ENCODE peak calls at places on chromosomes 2 and 18, in six cellular contexts. One of them, this sample, is unnamed.

GRCh38 chr2:20625920-20626697 is 24.8 kb downstream of the HS1BP3 start:
- DNase-seq in left ventricle myocardium inferior: peak; percentile 65
- DNase-seq in brain microvascular endothelial cell: peak; percentile 75
- DNase-seq in upper lobe of left lung: no peak
- DNase-seq in Peyer's patch: peak; percentile 42
- DNase-seq in pancreas: peak; percentile 38
- DNase-seq in this sample: peak; percentile 54

GRCh38 chr18:11518788-11519685 is 90.4 kb upstream of the SLC35G4 start:
- DNase-seq in pancreas: peak; percentile 74
- DNase-seq in left ventricle myocardium inferior: no peak
- DNase-seq in brain microvascular endothelial cell: peak; percentile 47
- DNase-seq in upper lobe of left lung: peak; percentile 21
- DNase-seq in Peyer's patch: no peak
- DNase-seq in this sample: no peak

GRCh38 chr2:217650716-217651360 is 352.0 kb downstream of the TNS1 start:
- DNase-seq in upper lobe of left lung: no peak
- DNase-seq in left ventricle myocardium inferior: no peak
- DNase-seq in pancreas: no peak
- DNase-seq in brain microvascular endothelial cell: peak; percentile 58
- DNase-seq in Peyer's patch: no peak
- DNase-seq in this sample: no peak

GRCh38 chr18:63148449-63149199 is 170.9 kb downstream of the BCL2 start:
- DNase-seq in upper lobe of left lung: no peak
- DNase-seq in brain microvascular endothelial cell: no peak
- DNase-seq in Peyer's patch: no peak
- DNase-seq in left ventricle myocardium inferior: no peak
- DNase-seq in pancreas: no peak
- DNase-seq in this sample: no peak

GRCh38 chr2:197013098-197013497 is 86.6 kb upstream of the PGAP1 start:
- DNase-seq in left ventricle myocardium inferior: no peak
- DNase-seq in pancreas: no peak
- DNase-seq in upper lobe of left lung: no peak
- DNase-seq in brain microvascular endothelial cell: no peak
- DNase-seq in Peyer's patch: no peak
- DNase-seq in this sample: no peak

GRCh38 chr2:100365434-100365833 is 43.1 kb upstream of the LONRF2 start:
- DNase-seq in left ventricle myocardium inferior: no peak
- DNase-seq in Peyer's patch: no peak
- DNase-seq in pancreas: no peak
- DNase-seq in upper lobe of left lung: no peak
- DNase-seq in brain microvascular endothelial cell: peak; percentile 48
- DNase-seq in this sample: no peak

GRCh38 chr2:9750224-9751215 is 92.8 kb upstream of the TAF1B start:
- DNase-seq in pancreas: no peak
- DNase-seq in Peyer's patch: no peak
- DNase-seq in left ventricle myocardium inferior: no peak
- DNase-seq in brain microvascular endothelial cell: no peak
- DNase-seq in upper lobe of left lung: no peak
- DNase-seq in this sample: no peak

GRCh38 chr2:190678444-190679162 is 29.7 kb downstream of the NAB1 start:
- DNase-seq in left ventricle myocardium inferior: no peak
- DNase-seq in upper lobe of left lung: no peak
- DNase-seq in pancreas: no peak
- DNase-seq in Peyer's patch: no peak
- DNase-seq in brain microvascular endothelial cell: peak; percentile 81
- DNase-seq in this sample: no peak

GRCh38 chr2:2623939-2624338 is 292.9 kb upstream of the MYT1L start:
- DNase-seq in brain microvascular endothelial cell: no peak
- DNase-seq in Peyer's patch: no peak
- DNase-seq in upper lobe of left lung: no peak
- DNase-seq in pancreas: no peak
- DNase-seq in left ventricle myocardium inferior: no peak
- DNase-seq in this sample: no peak

GRCh38 chr18:2588666-2589344 is 17.4 kb downstream of the NDC80 start:
- DNase-seq in brain microvascular endothelial cell: no peak
- DNase-seq in Peyer's patch: no peak
- DNase-seq in upper lobe of left lung: no peak
- DNase-seq in pancreas: no peak
- DNase-seq in left ventricle myocardium inferior: no peak
- DNase-seq in this sample: no peak
- H3K36me3 ChIP-seq in brain microvascular endothelial cell: no peaks in the 10 kb centered on the region
- H3K36me3 ChIP-seq in Peyer's patch: no peaks in the 10 kb centered on the region
- H3K36me3 ChIP-seq in upper lobe of left lung: no peaks in the 10 kb centered on the region
- H3K36me3 ChIP-seq in pancreas: no peaks in the 10 kb centered on the region
- H3K36me3 ChIP-seq in left ventricle myocardium inferior: no peaks in the 10 kb centered on the region
- H3K36me3 ChIP-seq in this sample: no peaks in the 10 kb centered on the region

GRCh38 chr2:221948076-221948475 is 350.7 kb downstream of the PAX3 start:
- DNase-seq in Peyer's patch: no peak
- DNase-seq in left ventricle myocardium inferior: no peak
- DNase-seq in brain microvascular endothelial cell: no peak
- DNase-seq in pancreas: no peak
- DNase-seq in upper lobe of left lung: no peak
- DNase-seq in this sample: no peak

DNA sequence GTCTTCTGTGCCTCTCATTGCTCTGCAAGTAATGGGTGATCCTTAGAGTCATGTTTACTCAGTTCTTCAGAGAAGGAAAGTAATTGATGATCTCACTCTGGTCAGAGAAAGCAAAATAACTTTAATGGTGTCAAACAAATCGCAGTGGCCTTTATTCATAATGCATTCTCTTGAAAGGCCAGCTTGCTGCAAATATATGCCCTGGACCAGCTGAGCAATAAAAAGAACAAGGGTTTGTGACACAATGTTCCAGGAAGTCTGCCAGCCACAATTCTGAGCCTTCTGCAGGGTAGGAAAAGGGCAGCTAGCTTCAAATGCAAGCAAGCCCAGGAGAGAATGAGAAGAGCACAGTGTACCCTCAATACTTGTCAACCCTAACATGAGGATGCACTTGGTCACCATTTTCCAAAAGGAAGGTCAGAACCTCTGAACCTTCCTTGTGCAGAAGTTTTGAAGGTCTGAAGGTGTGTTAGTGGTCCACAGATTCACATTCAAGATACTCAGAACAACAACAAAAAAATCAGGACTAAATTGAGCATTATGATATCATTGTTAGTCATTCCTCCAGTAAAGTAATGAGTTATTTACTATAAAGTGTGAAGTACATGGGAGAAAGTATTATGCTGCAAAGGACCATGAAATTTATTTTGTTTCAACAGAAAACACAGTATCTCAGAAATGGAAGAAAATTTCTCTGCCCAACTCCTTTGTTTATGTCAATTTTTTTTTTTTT is 355.6 kb downstream of the PAX3 start:
- DNase-seq in left ventricle myocardium inferior: no peak
- DNase-seq in upper lobe of left lung: no peak
- DNase-seq in Peyer's patch: no peak
- DNase-seq in pancreas: no peak
- DNase-seq in brain microvascular endothelial cell: no peak
- DNase-seq in this sample: peak; percentile 65
- H3K27ac ChIP-seq in left ventricle myocardium inferior: peak overlapping the region; percentile 78
- H3K27ac ChIP-seq in upper lobe of left lung: peak overlapping the region; percentile 42
- H3K27ac ChIP-seq in Peyer's patch: no peak overlapping the region
- H3K27ac ChIP-seq in pancreas: no peak overlapping the region
- H3K27ac ChIP-seq in brain microvascular endothelial cell: no peak overlapping the region
- H3K27ac ChIP-seq in this sample: peak overlapping the region; percentile 24

GRCh38 chr2:68423966-68424650 is 43.0 kb downstream of the FBXO48 start:
- DNase-seq in brain microvascular endothelial cell: no peak
- DNase-seq in Peyer's patch: no peak
- DNase-seq in upper lobe of left lung: no peak
- DNase-seq in pancreas: no peak
- DNase-seq in left ventricle myocardium inferior: no peak
- DNase-seq in this sample: no peak
- H3K36me3 ChIP-seq in brain microvascular endothelial cell: no peaks in the 10 kb centered on the region
- H3K36me3 ChIP-seq in Peyer's patch: no peaks in the 10 kb centered on the region
- H3K36me3 ChIP-seq in upper lobe of left lung: no peaks in the 10 kb centered on the region
- H3K36me3 ChIP-seq in pancreas: no peaks in the 10 kb centered on the region
- H3K36me3 ChIP-seq in left ventricle myocardium inferior: no peaks in the 10 kb centered on the region
- H3K36me3 ChIP-seq in this sample: no peaks in the 10 kb centered on the region

GRCh38 chr18:13369756-13370510 is 151.4 kb downstream of the LDLRAD4 start:
- DNase-seq in upper lobe of left lung: peak; percentile 59
- DNase-seq in brain microvascular endothelial cell: peak; percentile 17
- DNase-seq in Peyer's patch: peak; percentile 84
- DNase-seq in left ventricle myocardium inferior: no peak
- DNase-seq in pancreas: no peak
- DNase-seq in this sample: no peak
- H3K27ac ChIP-seq in upper lobe of left lung: no peak overlapping the region
- H3K27ac ChIP-seq in brain microvascular endothelial cell: no peak overlapping the region
- H3K27ac ChIP-seq in Peyer's patch: no peak overlapping the region
- H3K27ac ChIP-seq in left ventricle myocardium inferior: no peak overlapping the region
- H3K27ac ChIP-seq in pancreas: no peak overlapping the region
- H3K27ac ChIP-seq in this sample: no peak overlapping the region

DNA sequence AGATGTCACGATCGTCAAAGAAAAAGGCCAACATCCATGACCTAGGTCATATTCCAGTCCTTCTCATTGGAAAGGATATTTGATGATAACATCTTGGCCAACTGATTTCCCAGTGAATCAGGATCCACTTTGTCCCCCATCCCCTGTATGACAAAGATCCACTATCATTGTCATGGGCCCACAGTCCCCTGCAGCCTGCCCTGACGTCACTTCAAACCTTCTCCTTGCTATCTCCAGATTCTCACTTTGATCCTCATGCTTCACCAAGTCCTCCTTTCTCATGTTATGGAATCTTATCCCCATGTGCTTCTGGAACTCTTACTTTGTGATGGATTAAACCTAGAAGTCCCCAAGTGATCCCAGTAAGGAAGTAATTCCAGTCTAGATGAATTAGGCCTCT is 25.7 kb downstream of the GALNT14 start:
- DNase-seq in Peyer's patch: no peak
- DNase-seq in upper lobe of left lung: no peak
- DNase-seq in pancreas: no peak
- DNase-seq in left ventricle myocardium inferior: no peak
- DNase-seq in brain microvascular endothelial cell: no peak
- DNase-seq in this sample: no peak
- H3K36me3 ChIP-seq in Peyer's patch: no peaks in the 10 kb centered on the region
- H3K36me3 ChIP-seq in upper lobe of left lung: no peaks in the 10 kb centered on the region
- H3K36me3 ChIP-seq in pancreas: no peaks in the 10 kb centered on the region
- H3K36me3 ChIP-seq in left ventricle myocardium inferior: no peaks in the 10 kb centered on the region
- H3K36me3 ChIP-seq in brain microvascular endothelial cell: no peaks in the 10 kb centered on the region
- H3K36me3 ChIP-seq in this sample: no peaks in the 10 kb centered on the region

GRCh38 chr2:74892609-74893008 is 58.7 kb downstream of the HK2 start:
- DNase-seq in Peyer's patch: no peak
- DNase-seq in brain microvascular endothelial cell: no peak
- DNase-seq in pancreas: no peak
- DNase-seq in left ventricle myocardium inferior: no peak
- DNase-seq in upper lobe of left lung: no peak
- DNase-seq in this sample: no peak

GRCh38 chr2:74894261-74895030 is 60.5 kb downstream of the HK2 start:
- DNase-seq in upper lobe of left lung: no peak
- DNase-seq in left ventricle myocardium inferior: no peak
- DNase-seq in brain microvascular endothelial cell: peak; percentile 78
- DNase-seq in Peyer's patch: no peak
- DNase-seq in pancreas: no peak
- DNase-seq in this sample: no peak

GRCh38 chr2:74896232-74896631 is 62.2 kb upstream of the POLE4 start:
- DNase-seq in left ventricle myocardium inferior: no peak
- DNase-seq in Peyer's patch: no peak
- DNase-seq in upper lobe of left lung: no peak
- DNase-seq in pancreas: no peak
- DNase-seq in brain microvascular endothelial cell: no peak
- DNase-seq in this sample: no peak

GRCh38 chr2:74893332-74893731 is 59.4 kb downstream of the HK2 start:
- DNase-seq in upper lobe of left lung: no peak
- DNase-seq in Peyer's patch: no peak
- DNase-seq in left ventricle myocardium inferior: no peak
- DNase-seq in pancreas: no peak
- DNase-seq in brain microvascular endothelial cell: peak; percentile 86
- DNase-seq in this sample: no peak

GRCh38 chr2:74895031-74895425 is 61.1 kb downstream of the HK2 start:
- DNase-seq in pancreas: no peak
- DNase-seq in left ventricle myocardium inferior: no peak
- DNase-seq in upper lobe of left lung: no peak
- DNase-seq in Peyer's patch: no peak
- DNase-seq in brain microvascular endothelial cell: peak; percentile 38
- DNase-seq in this sample: no peak
- H3K27ac ChIP-seq in pancreas: no peak overlapping the region
- H3K27ac ChIP-seq in left ventricle myocardium inferior: no peak overlapping the region
- H3K27ac ChIP-seq in upper lobe of left lung: no peak overlapping the region
- H3K27ac ChIP-seq in Peyer's patch: no peak overlapping the region
- H3K27ac ChIP-seq in brain microvascular endothelial cell: peak overlapping the region; percentile 81
- H3K27ac ChIP-seq in this sample: no peak overlapping the region